ENCODE peak calls at places on chromosomes 13 and 19, in five cellular contexts. J is IMR-90, T is colonic mucosa, L is BE2C, Z is AG04450. X is an unnamed sample.

GRCh38 chr13:35990196-35990595 is 141.0 kb downstream of the DCLK1 start:
- DNase-seq in J (no peak), Z (no peak), T (no peak), L (no peak), X (no peak)

GRCh38 chr13:102580552-102581169 is 16.1 kb upstream of the TPP2 start:
- DNase-seq in Z (peak; percentile 50), L (peak; percentile 45), T (peak; percentile 55), J (peak; percentile 80), X (no peak)

GRCh38 chr13:48731957-48732569 is 78.3 kb downstream of the CYSLTR2 start:
- DNase-seq in Z (no peak), J (no peak), L (peak; percentile 46), T (peak; percentile 56), X (no peak)

GRCh38 chr19:27885361-27885760 is 1327.6 kb downstream of the UQCRFS1 start:
- DNase-seq in Z (no peak), T (no peak), L (no peak), J (no peak), X (no peak)

GRCh38 chr19:32828139-32828538 is 41.4 kb downstream of the SLC7A9 start:
- DNase-seq in J (no peak), Z (no peak), L (no peak), T (no peak), X (no peak)

GRCh38 chr19:17394891-17395415 is 957 bp upstream of the CCDC194 start:
- DNase-seq in T (peak; percentile 78), J (peak; percentile 53), L (peak; percentile 71), Z (no peak), X (no peak)

GRCh38 chr19:35248310-35249145 is at the start of gene LSR:
- DNase-seq in T (peak; percentile 92), Z (no peak), L (no peak), J (no peak), X (no peak)

GRCh38 chr19:45263013-45263412 is 11.9 kb downstream of the MARK4 start:
- DNase-seq in L (no peak), T (no peak), J (no peak), Z (no peak), X (no peak)

DNA sequence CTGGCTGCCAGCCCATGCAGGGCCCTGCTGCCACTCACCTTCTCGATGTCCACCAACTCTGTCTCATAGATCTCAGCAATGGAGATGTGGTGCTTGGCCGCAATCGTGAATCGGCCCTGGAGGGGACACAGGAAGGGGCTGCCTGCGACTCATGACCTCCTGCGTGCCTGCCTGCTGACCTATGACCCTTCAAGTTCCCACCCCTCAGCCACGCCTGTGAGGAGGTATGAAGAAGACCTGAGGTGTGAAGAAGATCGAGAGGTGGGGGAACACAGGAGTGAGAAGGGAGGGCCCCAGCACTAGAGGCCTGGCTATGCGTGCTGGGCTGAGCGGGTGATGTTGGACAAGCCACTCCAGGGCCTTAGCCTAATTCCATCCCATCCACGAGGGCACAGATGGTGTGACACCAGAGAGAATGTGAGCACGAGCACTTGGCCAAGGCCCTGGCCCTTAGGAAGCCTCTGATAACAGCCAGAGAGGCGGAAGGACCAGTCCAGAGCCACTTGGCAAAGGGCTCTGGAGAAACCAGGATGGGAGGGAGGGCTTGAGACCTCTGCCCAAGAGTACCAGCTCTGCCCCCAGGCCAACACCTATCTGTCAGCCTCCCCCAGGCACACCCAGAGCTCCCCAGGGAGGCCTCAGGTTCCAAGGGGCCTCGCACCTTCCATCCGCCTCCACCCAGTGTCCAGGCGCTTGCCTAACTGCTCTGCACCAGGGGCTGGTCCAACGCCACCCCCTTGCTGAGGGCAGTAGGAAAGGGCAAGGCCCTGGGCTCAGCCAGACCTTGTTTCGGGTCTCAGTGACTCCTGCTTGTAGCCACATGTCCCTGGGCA is 9.6 kb upstream of the KPTN start:
- DNase-seq in Z (no peak), L (no peak), T (no peak), J (no peak), X (no peak)
- TF ChIP-seq CTCF in Z (no peak), L (no peak), T (no peak), J (no peak), X (no peak)

DNA sequence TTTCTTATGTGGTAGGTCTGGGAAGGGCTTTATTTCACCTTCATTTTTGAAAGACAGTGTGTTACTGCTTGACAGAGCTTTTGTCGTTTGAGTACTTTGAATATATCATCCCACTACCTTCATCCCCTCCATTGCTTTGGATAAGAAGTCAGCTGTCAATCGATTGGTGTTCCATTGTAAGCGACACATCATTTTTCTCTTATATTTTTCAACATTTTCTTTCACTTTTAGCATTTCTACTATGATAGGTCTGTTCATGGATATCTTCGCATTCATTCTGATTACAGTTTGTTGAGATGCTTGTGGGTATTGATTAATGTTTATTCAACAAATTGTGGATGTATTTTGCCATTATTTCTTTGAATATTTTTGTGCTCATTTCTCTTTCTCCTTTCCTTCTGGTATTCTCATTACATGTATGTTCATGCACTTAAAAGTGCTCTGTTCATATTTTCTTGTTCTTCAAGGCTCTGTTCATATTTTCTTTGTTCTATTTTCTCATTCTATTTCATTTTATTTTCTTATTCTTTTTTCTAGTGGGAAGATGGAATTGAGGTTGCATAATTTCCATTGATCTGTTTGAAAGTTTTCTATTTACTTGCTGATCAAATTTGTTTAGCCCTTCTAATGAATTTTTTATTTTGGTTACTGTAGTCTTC is 29.2 kb downstream of the ZNF546 start:
- DNase-seq in L (no peak), J (no peak), Z (no peak), T (no peak), X (no peak)
- H3K4me3 ChIP-seq in L (no peak overlapping the region), J (no peak overlapping the region), Z (no peak overlapping the region), T (no peak overlapping the region), X (no peak overlapping the region)

GRCh38 chr19:47540748-47541147 is 25.9 kb upstream of the NAPA start:
- DNase-seq in T (no peak), L (no peak), Z (peak; percentile 11), J (peak; percentile 51), X (no peak)
- TF ChIP-seq CTCF in T (no peak), L (no peak), Z (peak; percentile 62), J (peak; percentile 44), X (no peak)

GRCh38 chr13:91399189-91400093 is 1.0 kb downstream of the GPC5 start:
- DNase-seq in T (no peak), L (no peak), Z (no peak), J (no peak), X (no peak)
- H3K4me3 ChIP-seq in T (peak overlapping the region; percentile 51), L (peak overlapping the region; percentile 71), Z (peak overlapping the region; percentile 59), J (peak overlapping the region; percentile 47), X (peak overlapping the region; percentile 76)

GRCh38 chr13:44292545-44292944 is 81.1 kb upstream of the SERP2 start:
- DNase-seq in Z (no peak), T (no peak), J (no peak), L (no peak), X (no peak)
- TF ChIP-seq CTCF in Z (no peak), T (no peak), J (no peak), L (no peak), X (no peak)

GRCh38 chr13:27965740-27966640 is 3.1 kb downstream of the CDX2 start:
- DNase-seq in T (peak; percentile 50), L (no peak), J (no peak), Z (no peak), X (no peak)
- H3K4me3 ChIP-seq in T (peak overlapping the region; percentile 75), L (no peak overlapping the region), J (no peak overlapping the region), Z (no peak overlapping the region), X (no peak overlapping the region)

GRCh38 chr19:11070123-11070522 is 19.1 kb upstream of the LDLR start:
- DNase-seq in L (no peak), Z (no peak), J (no peak), T (no peak), X (no peak)

GRCh38 chr19:11066326-11066725 is 22.9 kb upstream of the LDLR start:
- DNase-seq in J (no peak), L (no peak), T (no peak), Z (no peak), X (no peak)

GRCh38 chr19:11067356-11068113 is 21.7 kb upstream of the LDLR start:
- DNase-seq in L (no peak), J (peak; percentile 41), T (no peak), Z (no peak), X (no peak)

GRCh38 chr19:11073568-11073967 is 15.7 kb upstream of the LDLR start:
- DNase-seq in Z (no peak), T (no peak), J (no peak), L (no peak), X (no peak)

DNA sequence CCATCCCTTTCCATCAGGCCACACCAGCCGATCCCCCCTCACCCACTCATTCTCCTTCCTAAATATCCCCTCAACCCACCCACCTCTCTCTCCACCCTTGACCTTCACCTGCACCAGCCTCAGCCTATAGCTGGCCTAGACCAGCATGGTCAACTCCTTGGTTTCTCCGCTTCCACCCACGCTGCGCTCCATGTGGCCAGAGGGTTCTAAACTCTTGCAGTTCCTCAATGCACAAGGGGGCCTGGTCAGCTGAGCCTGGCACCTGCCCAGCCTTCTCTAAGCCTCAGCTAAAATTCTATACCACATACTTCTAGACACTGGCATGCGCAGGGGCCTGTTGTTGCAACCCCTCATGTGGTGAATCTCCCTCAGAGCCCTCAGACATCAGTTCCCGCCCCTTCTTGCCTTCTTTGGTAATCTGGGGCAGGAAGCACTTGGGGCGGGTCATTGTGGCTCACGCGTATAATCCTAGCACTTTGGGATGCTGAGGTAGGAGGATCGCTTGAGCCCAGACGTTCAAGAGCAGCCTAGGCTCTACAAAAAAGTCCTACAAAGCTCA is 19.7 kb upstream of the LDLR start:
- DNase-seq in J (no peak), L (no peak), T (no peak), Z (no peak), X (no peak)
- TF ChIP-seq CTCF in J (no peak), L (no peak), T (no peak), Z (no peak), X (no peak)